ENCODE peak calls at places on chromosomes 11 and 22, in nine cellular contexts. Z is lower leg skin; P is amygdala; R is activated CD4-positive, alpha-beta T cell treated with anti-CD3 and anti-CD28 coated beads for 36 hours; G is NCI-H2081; X is NCI-H1105 treated with DMSO at 0.1 percent for 48 hours; O is spleen; I is effector CD4-positive, alpha-beta T cell; K is epithelial cell of prostate. L is an unnamed sample.

GRCh38 chr11:123235687-123236261 is 40.7 kb upstream of the CLMP start:
- DNase-seq in R (no peak), P (no peak), I (no peak), G (no peak), Z (no peak), O (no peak), X (no peak), K (no peak), L (no peak)

GRCh38 chr22:45208993-45209838 is 31.5 kb downstream of the KIAA0930 start:
- DNase-seq in O (peak), X (peak), G (no peak), P (peak), K (no peak), R (peak), I (no peak), Z (no peak), L (no peak)

GRCh38 chr22:17924735-17925727 is 99.3 kb downstream of the MICAL3 start:
- DNase-seq in K (no peak), O (no peak), R (no peak), I (no peak), X (no peak), Z (no peak), P (no peak), G (no peak), L (no peak)

GRCh38 chr11:29809121-29809520 is 207.7 kb downstream of the KCNA4 start:
- DNase-seq in X (no peak), O (no peak), K (peak), P (no peak), G (no peak), R (no peak), I (no peak), Z (no peak), L (no peak)

GRCh38 chr11:96287796-96288439 is 55.1 kb downstream of the MAML2 start:
- DNase-seq in K (no peak), O (no peak), X (no peak), Z (no peak), G (no peak), I (no peak), P (no peak), R (no peak), L (no peak)

GRCh38 chr11:35111171-35112055 is 27.6 kb upstream of the CD44 start:
- DNase-seq in I (no peak), X (no peak), R (no peak), Z (no peak), G (no peak), P (no peak), K (peak), O (no peak), L (no peak)

GRCh38 chr11:107397357-107397756 is 60.3 kb downstream of the CWF19L2 start:
- DNase-seq in O (no peak), G (no peak), Z (no peak), K (no peak), P (no peak), R (no peak), I (no peak), X (no peak), L (no peak)

GRCh38 chr11:121091492-121092179 is 9.4 kb upstream of the TECTA start:
- DNase-seq in R (no peak), G (no peak), O (no peak), Z (no peak), I (no peak), X (no peak), P (no peak), K (no peak), L (no peak)

GRCh38 chr11:111465400-111465799 is 46.8 kb downstream of the BTG4 start:
- DNase-seq in Z (no peak), X (no peak), O (no peak), P (no peak), R (no peak), K (no peak), I (no peak), G (no peak), L (no peak)

GRCh38 chr11:101327908-101328307 is 198.3 kb upstream of the PGR start:
- DNase-seq in K (no peak), X (no peak), O (no peak), G (no peak), Z (no peak), P (no peak), R (no peak), I (no peak), L (no peak)

GRCh38 chr11:119093951-119094815 is 7.5 kb downstream of the DPAGT1 start:
- DNase-seq in O (peak), R (peak), I (peak), K (no peak), X (no peak), G (peak), Z (no peak), P (no peak), L (no peak)

GRCh38 chr11:134536219-134536618 is 124.2 kb upstream of the B3GAT1 start:
- DNase-seq in I (no peak), G (no peak), X (no peak), O (no peak), R (no peak), Z (no peak), P (no peak), K (no peak), L (no peak)

GRCh38 chr11:68117896-68118470 is 3.2 kb downstream of the CHKA start:
- DNase-seq in Z (no peak), G (no peak), K (no peak), X (no peak), P (no peak), O (no peak), I (no peak), R (no peak), L (no peak)

GRCh38 chr11:109023029-109023428 is 358.2 kb downstream of the DDX10 start:
- DNase-seq in K (no peak), X (no peak), Z (no peak), O (no peak), R (no peak), P (no peak), I (no peak), G (no peak), L (no peak)

GRCh38 chr22:29912605-29913398 is 29.8 kb downstream of the MTMR3 start:
- DNase-seq in R (no peak), O (no peak), I (no peak), P (no peak), Z (no peak), X (no peak), K (no peak), G (no peak), L (peak)

GRCh38 chr11:19978668-19979518 is 181.4 kb downstream of the DBX1 start:
- DNase-seq in R (peak), X (no peak), G (no peak), Z (no peak), K (peak), I (no peak), O (no peak), P (no peak), L (no peak)

GRCh38 chr11:7600205-7600775 is 73.0 kb downstream of the CYB5R2 start:
- DNase-seq in O (no peak), X (no peak), R (no peak), I (no peak), P (peak), G (no peak), Z (peak), K (peak), L (peak)

GRCh38 chr11:44574620-44575287 is 9.3 kb downstream of the CD82 start:
- DNase-seq in R (peak), O (peak), Z (peak), K (peak), I (no peak), X (no peak), G (no peak), P (no peak), L (no peak)

GRCh38 chr11:79007811-79008294 is 433.0 kb downstream of the TENM4 start:
- DNase-seq in I (no peak), P (no peak), G (no peak), R (no peak), Z (no peak), K (no peak), X (no peak), O (no peak), L (no peak)

GRCh38 chr11:110295487-110296225 is 758 bp downstream of the RDX start:
- DNase-seq in K (no peak), G (peak), P (peak), R (peak), X (peak), Z (peak), I (peak), O (peak), L (no peak)